ENCODE peak calls at places on chromosomes 11 and 22, in four cellular contexts. One of them, this sample, is unnamed.

GRCh38 chr11:110587972-110588371 is 124.3 kb downstream of the ARHGAP20 start:
- DNase-seq in AG10803: no peak
- DNase-seq in RWPE1: no peak
- DNase-seq in GM06990: no peak
- DNase-seq in this sample: no peak

GRCh38 chr22:45239378-45240136 is 1.1 kb downstream of the KIAA0930 start:
- DNase-seq in GM06990: no peak
- DNase-seq in AG10803: no peak
- DNase-seq in RWPE1: no peak
- DNase-seq in this sample: no peak

GRCh38 chr22:50189849-50190181 is 4.1 kb downstream of the TRABD start:
- DNase-seq in AG10803: peak
- DNase-seq in GM06990: no peak
- DNase-seq in RWPE1: no peak
- DNase-seq in this sample: no peak

GRCh38 chr11:120467627-120468026 is 43.9 kb upstream of the GRIK4 start:
- DNase-seq in GM06990: no peak
- DNase-seq in AG10803: no peak
- DNase-seq in RWPE1: no peak
- DNase-seq in this sample: no peak

GRCh38 chr11:2301631-2302272 is at the start of the genes C11orf21 and TSPAN32:
- DNase-seq in AG10803: peak
- DNase-seq in RWPE1: no peak
- DNase-seq in GM06990: no peak
- DNase-seq in this sample: peak

GRCh38 chr11:66600219-66600923 is 7.4 kb downstream of the CCS start:
- DNase-seq in GM06990: no peak
- DNase-seq in RWPE1: no peak
- DNase-seq in AG10803: no peak
- DNase-seq in this sample: no peak

GRCh38 chr11:11528986-11529385 is 92.8 kb downstream of the GALNT18 start:
- DNase-seq in RWPE1: no peak
- DNase-seq in AG10803: no peak
- DNase-seq in GM06990: no peak
- DNase-seq in this sample: no peak

GRCh38 chr22:29739346-29739875 is 19.6 kb downstream of the CABP7 start:
- DNase-seq in RWPE1: no peak
- DNase-seq in GM06990: no peak
- DNase-seq in AG10803: no peak
- DNase-seq in this sample: no peak

GRCh38 chr11:111123463-111124398 is 121.8 kb upstream of the POU2AF2 start:
- DNase-seq in GM06990: no peak
- DNase-seq in AG10803: no peak
- DNase-seq in RWPE1: no peak
- DNase-seq in this sample: no peak

DNA sequence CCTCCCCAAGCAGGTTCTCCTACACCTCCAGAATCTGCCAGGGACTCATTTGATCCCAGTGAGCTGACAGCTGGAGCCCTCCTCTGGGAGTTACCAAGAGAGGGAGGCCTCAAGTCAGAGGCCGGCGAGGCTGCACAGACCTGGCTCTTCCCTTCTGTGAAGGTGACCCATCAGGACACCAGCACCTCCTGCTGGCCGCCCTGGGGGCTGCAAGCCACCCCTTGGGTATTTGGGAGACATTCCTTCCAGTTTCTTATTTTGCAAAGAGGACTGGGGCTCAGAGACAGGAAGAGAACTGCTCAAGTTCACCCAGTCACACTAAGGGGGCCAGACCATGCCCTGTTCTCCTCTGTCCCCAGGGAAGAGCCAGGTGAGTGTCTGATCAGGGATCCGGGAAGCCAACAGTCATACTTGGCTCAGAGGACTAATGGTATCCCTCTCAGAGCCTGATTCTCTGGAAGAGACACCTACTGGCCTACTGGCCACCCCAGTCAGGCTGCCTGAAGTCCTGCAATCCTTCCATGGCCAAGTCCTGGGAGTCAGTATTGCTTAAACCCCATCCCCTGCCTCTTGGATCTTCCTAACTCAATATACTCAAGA is 40.5 kb upstream of the RIC3 start:
- DNase-seq in AG10803: no peak
- DNase-seq in GM06990: peak
- DNase-seq in RWPE1: no peak
- DNase-seq in this sample: peak
- TF ChIP-seq CTCF in AG10803: peak
- TF ChIP-seq CTCF in GM06990: peak
- TF ChIP-seq CTCF in RWPE1: peak
- TF ChIP-seq CTCF in this sample: peak

DNA sequence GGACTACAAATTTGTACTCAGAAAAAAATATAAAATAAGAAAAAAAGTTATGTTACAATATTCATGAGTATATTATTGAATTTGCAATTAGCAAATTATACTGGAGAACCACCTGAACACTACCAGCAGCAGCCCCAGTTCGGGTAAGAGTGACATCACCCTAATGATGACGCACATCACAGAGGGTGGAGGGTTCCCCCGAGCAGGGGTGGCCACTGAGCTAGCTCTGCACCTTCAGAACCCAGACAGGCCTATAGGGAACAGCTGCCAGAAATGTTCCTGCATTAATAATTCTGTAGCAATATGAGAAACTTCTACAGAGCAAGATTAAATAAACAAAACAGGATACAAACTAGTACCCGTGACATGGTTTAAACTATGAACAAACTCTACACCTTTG is 17.5 kb upstream of the ARAP1 start:
- DNase-seq in RWPE1: no peak
- DNase-seq in AG10803: no peak
- DNase-seq in GM06990: no peak
- DNase-seq in this sample: no peak
- TF ChIP-seq CTCF in RWPE1: no peak
- TF ChIP-seq CTCF in AG10803: no peak
- TF ChIP-seq CTCF in GM06990: no peak
- TF ChIP-seq CTCF in this sample: no peak

GRCh38 chr22:22913989-22914388 is 26.4 kb downstream of the IGLL5 start:
- DNase-seq in GM06990: no peak
- DNase-seq in RWPE1: no peak
- DNase-seq in AG10803: no peak
- DNase-seq in this sample: no peak
- TF ChIP-seq CTCF in GM06990: no peak
- TF ChIP-seq CTCF in RWPE1: no peak
- TF ChIP-seq CTCF in AG10803: no peak
- TF ChIP-seq CTCF in this sample: no peak

DNA sequence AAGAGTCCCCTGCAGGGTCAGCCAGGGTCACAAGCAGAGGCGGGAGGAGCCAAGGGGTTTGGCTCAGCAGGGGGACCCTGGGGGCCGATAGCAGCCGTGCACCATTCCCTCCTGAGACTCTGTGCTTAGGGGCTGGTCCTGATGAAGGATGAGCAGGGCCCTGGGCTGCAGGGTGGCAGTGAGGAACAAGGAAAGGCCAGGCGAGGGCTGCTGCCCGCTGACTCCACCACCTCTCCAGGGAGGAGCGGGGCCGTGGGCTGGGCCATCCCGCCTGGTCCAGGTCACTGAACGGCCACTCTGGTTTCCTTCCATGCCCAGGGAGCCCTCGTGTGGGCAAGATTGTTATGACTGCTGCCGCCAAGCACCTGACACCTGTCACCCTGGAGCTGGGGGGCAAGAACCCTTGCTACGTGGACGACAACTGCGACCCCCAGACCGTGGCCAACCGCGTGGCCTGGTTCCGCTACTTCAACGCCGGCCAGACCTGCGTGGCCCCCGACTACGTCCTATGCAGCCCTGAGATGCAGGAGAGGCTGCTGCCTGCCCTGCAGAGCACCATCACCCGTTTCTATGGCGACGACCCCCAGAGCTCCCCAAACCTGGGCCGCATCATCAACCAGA is 9.2 kb upstream of the NDUFS8 start:
- DNase-seq in RWPE1: no peak
- DNase-seq in GM06990: no peak
- DNase-seq in AG10803: no peak
- DNase-seq in this sample: no peak
- TF ChIP-seq CTCF in RWPE1: peak
- TF ChIP-seq CTCF in GM06990: peak
- TF ChIP-seq CTCF in AG10803: no peak
- TF ChIP-seq CTCF in this sample: no peak

This sample was measured in activated B cell treated with CpG ODN at 0.5 μM for 24 hours.